ENCODE peak calls at places on chromosomes 16 and 17, in seven cellular contexts. A is fibroblast of mammary gland; K is hepatocyte; U is naive thymus-derived CD4-positive, alpha-beta T cell; W is HFF-Myc; Z is fibroblast of lung; Q is heart right ventricle. I is an unnamed sample.
A peak's percentile ranks its signal among the peaks of the same experiment; 100 is the strongest.

GRCh38 chr17:75241143-75241430 is 20.3 kb downstream of the GGA3 start:
- DNase-seq in A (peak; percentile 62), K (no peak), U (no peak), W (no peak), Z (no peak), Q (no peak), I (no peak)

GRCh38 chr16:9602201-9602600 is 510.8 kb downstream of the HAPSTR1 start:
- DNase-seq in A (no peak), K (no peak), U (no peak), W (no peak), Z (no peak), Q (no peak), I (no peak)

GRCh38 chr17:2023692-2024571 is 1.2 kb downstream of the RTN4RL1 start:
- DNase-seq in A (peak; percentile 51), K (peak; percentile 81), U (peak; percentile 55), W (no peak), Z (peak; percentile 33), Q (peak; percentile 61), I (peak; percentile 25)

GRCh38 chr16:17743578-17743977 is 272.8 kb upstream of the XYLT1 start:
- DNase-seq in A (no peak), K (no peak), U (no peak), W (no peak), Z (no peak), Q (no peak), I (no peak)

GRCh38 chr17:32584792-32585191 is 98.0 kb downstream of the CDK5R1 start:
- DNase-seq in A (peak; percentile 49), K (no peak), U (no peak), W (peak; percentile 53), Z (no peak), Q (no peak), I (no peak)

GRCh38 chr16:55613578-55614333 is 42.0 kb upstream of the SLC6A2 start:
- DNase-seq in A (no peak), K (no peak), U (no peak), W (no peak), Z (no peak), Q (no peak), I (no peak)

GRCh38 chr17:61784510-61784909 is 78.8 kb downstream of the BRIP1 start:
- DNase-seq in A (no peak), K (no peak), U (no peak), W (no peak), Z (no peak), Q (no peak), I (no peak)

GRCh38 chr16:17364319-17365210 is 106.2 kb downstream of the XYLT1 start:
- DNase-seq in A (peak; percentile 99), K (peak; percentile 27), U (peak; percentile 95), W (peak; percentile 77), Z (peak; percentile 96), Q (no peak), I (peak; percentile 92)

GRCh38 chr17:66667491-66668030 is 167.4 kb upstream of the CACNG5 start:
- DNase-seq in A (no peak), K (no peak), U (peak; percentile 69), W (no peak), Z (no peak), Q (no peak), I (no peak)

GRCh38 chr16:48556913-48557351 is 53.0 kb downstream of the N4BP1 start:
- DNase-seq in A (peak; percentile 88), K (no peak), U (no peak), W (no peak), Z (peak; percentile 86), Q (no peak), I (peak; percentile 82)

GRCh38 chr17:74757931-74758845 is 9.8 kb downstream of the NHERF1 start:
- DNase-seq in A (no peak), K (no peak), U (no peak), W (no peak), Z (no peak), Q (no peak), I (peak; percentile 33)

GRCh38 chr16:51994597-51994996 is 552.3 kb downstream of the TOX3 start:
- DNase-seq in A (peak; percentile 5), K (peak; percentile 57), U (no peak), W (no peak), Z (peak; percentile 8), Q (peak; percentile 18), I (no peak)

GRCh38 chr16:14013571-14014283 is 57.4 kb upstream of the MRTFB start:
- DNase-seq in A (peak; percentile 99), K (peak; percentile 18), U (no peak), W (peak; percentile 97), Z (peak; percentile 84), Q (peak; percentile 50), I (peak; percentile 78)

GRCh38 chr16:66091462-66091861 is 275.0 kb upstream of the CDH5 start:
- DNase-seq in A (peak; percentile 56), K (no peak), U (no peak), W (no peak), Z (no peak), Q (no peak), I (no peak)

GRCh38 chr16:81695431-81695890 is 83.6 kb upstream of the PLCG2 start:
- DNase-seq in A (no peak), K (no peak), U (no peak), W (no peak), Z (peak; percentile 69), Q (no peak), I (peak; percentile 35)

GRCh38 chr17:57707892-57708291 is 37.2 kb downstream of the CCDC182 start:
- DNase-seq in A (no peak), K (peak; percentile 30), U (no peak), W (no peak), Z (peak; percentile 4), Q (peak; percentile 42), I (no peak)

GRCh38 chr17:79991924-79992656 is 43.6 kb downstream of the TBC1D16 start:
- DNase-seq in A (no peak), K (peak; percentile 71), U (no peak), W (no peak), Z (no peak), Q (peak; percentile 45), I (peak; percentile 29)

GRCh38 chr17:29958947-29959657 is 17.7 kb downstream of the EFCAB5 start:
- DNase-seq in A (peak; percentile 26), K (no peak), U (no peak), W (no peak), Z (peak; percentile 72), Q (no peak), I (peak; percentile 17)

GRCh38 chr17:43353364-43353763 is 45.4 kb upstream of the ARL4D start:
- DNase-seq in A (no peak), K (no peak), U (no peak), W (no peak), Z (no peak), Q (no peak), I (no peak)

GRCh38 chr17:39197380-39198185 is at the start of gene CACNB1:
- DNase-seq in A (peak; percentile 53), K (peak; percentile 86), U (peak; percentile 56), W (no peak), Z (peak; percentile 81), Q (peak; percentile 74), I (peak; percentile 75)

GRCh38 chr17:72123964-72124791 is 3.4 kb downstream of the SOX9 start:
- DNase-seq in A (no peak), K (no peak), U (no peak), W (no peak), Z (peak; percentile 53), Q (no peak), I (peak; percentile 30)

GRCh38 chr16:81654346-81654745 is 124.7 kb upstream of the PLCG2 start:
- DNase-seq in A (peak; percentile 32), K (no peak), U (no peak), W (no peak), Z (peak; percentile 26), Q (no peak), I (no peak)

DNA sequence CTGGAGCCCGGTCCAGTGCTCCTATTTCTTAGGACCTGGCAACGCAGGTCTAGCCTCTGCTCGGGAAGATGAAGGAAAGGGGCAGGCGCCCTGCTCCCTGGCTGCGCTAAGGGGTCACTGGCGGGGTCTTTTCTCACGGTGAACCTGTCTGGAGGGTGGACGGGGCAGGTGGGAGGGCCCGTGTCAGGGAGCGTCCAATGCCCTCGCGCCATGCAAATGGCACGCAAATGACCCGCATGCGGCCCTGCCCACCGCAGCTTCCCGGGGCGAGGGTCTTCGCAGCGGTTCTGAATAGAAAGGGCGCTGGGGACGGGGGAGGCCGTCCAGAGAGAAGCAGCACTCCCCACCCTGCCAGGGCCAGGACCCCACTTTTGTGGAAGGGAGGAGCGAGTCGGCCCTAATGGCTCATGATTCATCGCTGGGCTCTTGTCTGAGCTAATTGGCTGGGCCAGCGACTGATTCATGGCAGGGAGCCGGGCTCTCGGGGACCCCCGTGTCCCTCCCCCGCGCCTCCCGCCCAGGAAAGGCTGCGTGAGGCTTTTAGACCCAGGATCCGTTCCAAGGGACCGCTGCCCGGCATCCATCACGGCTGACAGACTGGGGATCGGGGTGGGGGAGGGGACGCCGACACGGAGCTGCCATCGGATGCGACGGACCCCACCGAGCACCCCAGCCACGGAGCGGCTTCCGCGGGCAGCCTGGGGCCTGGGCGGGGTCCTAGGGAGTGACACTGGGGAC is 25.1 kb upstream of the NGFR start:
- DNase-seq in A (peak; percentile 7), K (peak; percentile 46), U (no peak), W (no peak), Z (peak; percentile 35), Q (no peak), I (no peak)
- H3K4me3 ChIP-seq in A (no peak overlapping the region), K (no peak overlapping the region), U (no peak overlapping the region), W (no peak overlapping the region), Z (no peak overlapping the region), Q (peak overlapping the region; percentile 10), I (no peak overlapping the region)

GRCh38 chr17:51118330-51119195 is 2.1 kb downstream of the SPAG9 start:
- DNase-seq in A (peak; percentile 25), K (peak; percentile 58), U (no peak), W (no peak), Z (no peak), Q (peak; percentile 21), I (no peak)
- H3K4me3 ChIP-seq in A (peak overlapping the region; percentile 90), K (peak overlapping the region; percentile 97), U (no peak overlapping the region), W (peak overlapping the region; percentile 86), Z (peak overlapping the region; percentile 74), Q (no peak overlapping the region), I (peak overlapping the region; percentile 96)

DNA sequence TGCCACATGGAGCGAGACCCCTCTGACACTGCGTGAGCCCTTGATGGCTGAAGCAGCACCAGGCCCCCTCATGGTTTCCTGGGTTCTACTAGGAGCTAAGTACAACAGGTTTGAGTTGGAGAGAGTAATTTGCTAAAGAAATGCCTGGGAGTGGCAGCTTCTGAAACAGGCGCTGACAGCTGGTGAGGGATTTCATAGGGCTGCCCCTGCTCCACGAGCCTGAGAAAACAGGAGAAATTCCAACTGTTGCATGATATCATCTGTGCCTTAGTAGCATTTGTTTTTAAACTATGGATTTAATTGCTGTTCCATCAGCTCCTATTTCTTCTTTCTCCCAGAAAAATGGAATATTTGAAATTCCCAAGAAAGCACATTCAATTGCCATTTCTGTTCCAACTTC is 78.9 kb upstream of the ANKFN1 start:
- DNase-seq in A (no peak), K (peak; percentile 1), U (no peak), W (no peak), Z (no peak), Q (no peak), I (no peak)
- H3K4me3 ChIP-seq in A (no peak overlapping the region), K (no peak overlapping the region), U (no peak overlapping the region), W (no peak overlapping the region), Z (no peak overlapping the region), Q (no peak overlapping the region), I (no peak overlapping the region)

DNA sequence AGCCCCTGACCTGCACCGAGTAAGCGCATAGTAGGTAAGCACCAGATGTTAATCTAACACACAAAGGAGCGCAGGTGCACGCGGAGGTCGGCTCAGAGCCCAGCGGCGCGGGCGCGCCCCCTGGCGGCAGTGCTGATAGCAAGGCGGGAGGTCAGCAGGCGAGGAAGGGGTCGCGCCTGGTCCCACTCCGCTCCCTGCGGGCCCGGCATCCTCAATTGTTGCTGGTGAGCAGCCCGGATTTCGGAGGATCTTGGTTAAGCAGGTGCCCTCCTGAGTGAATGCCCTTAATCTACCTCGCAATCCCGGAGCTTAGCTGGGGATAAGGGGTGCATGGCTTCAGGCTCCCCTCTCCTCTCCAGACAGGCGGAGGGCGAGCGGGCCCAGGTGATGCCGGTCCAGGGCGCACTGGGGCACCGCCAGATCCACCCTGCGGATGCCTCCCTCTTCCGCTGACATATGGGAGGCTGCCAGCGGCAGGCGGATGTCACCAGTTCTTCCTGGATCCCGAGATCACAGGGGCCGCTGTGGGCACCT is 4.0 kb upstream of the WNT3 start:
- DNase-seq in A (no peak), K (no peak), U (no peak), W (no peak), Z (no peak), Q (no peak), I (no peak)
- H3K4me3 ChIP-seq in A (no peak overlapping the region), K (no peak overlapping the region), U (no peak overlapping the region), W (no peak overlapping the region), Z (no peak overlapping the region), Q (no peak overlapping the region), I (no peak overlapping the region)

I was measured in astrocyte of the spinal cord.